ENCODE peak calls at places on chromosomes 11 and 22, in five cellular contexts. L is SK-N-SH, V is GM12878, M is K562, B is HepG2. A is an unnamed sample.
A peak's percentile ranks its signal among the peaks of the same experiment; 100 is the strongest.

GRCh38 chr11:115197031-115197430 is 307.2 kb downstream of the CADM1 start:
- DNase-seq in L (no peak), V (no peak), M (no peak), B (no peak), A (no peak)

GRCh38 chr11:35618497-35619029 is 303 bp downstream of the FJX1 start:
- DNase-seq in L (peak; percentile 78), V (no peak), M (peak; percentile 45), B (no peak), A (peak; percentile 38)

GRCh38 chr11:130837194-130837593 is 79.1 kb downstream of the SNX19 start:
- DNase-seq in L (no peak), V (no peak), M (no peak), B (no peak), A (no peak)

GRCh38 chr11:87453531-87454089 is 415.9 kb downstream of the TMEM135 start:
- DNase-seq in L (no peak), V (no peak), M (no peak), B (no peak), A (no peak)

GRCh38 chr11:360326-361280 is 8.7 kb upstream of the B4GALNT4 start:
- DNase-seq in L (no peak), V (no peak), M (peak; percentile 23), B (no peak), A (no peak)

GRCh38 chr22:27318516-27318915 is 483.0 kb downstream of the MN1 start:
- DNase-seq in L (no peak), V (no peak), M (no peak), B (no peak), A (no peak)

GRCh38 chr22:19371893-19372292 is 59.6 kb downstream of the HIRA start:
- DNase-seq in L (no peak), V (no peak), M (no peak), B (no peak), A (no peak)

GRCh38 chr22:28025866-28026575 is 107.0 kb upstream of the PITPNB start:
- DNase-seq in L (peak; percentile 4), V (no peak), M (no peak), B (no peak), A (no peak)

GRCh38 chr11:56910785-56911184 is 77.9 kb upstream of the OR5AK2 start:
- DNase-seq in L (no peak), V (no peak), M (no peak), B (no peak), A (no peak)

GRCh38 chr22:23696326-23696851 is 5.6 kb downstream of the RGL4 start:
- DNase-seq in L (no peak), V (peak; percentile 33), M (no peak), B (no peak), A (no peak)

GRCh38 chr11:14643697-14644395 is at the start of gene PDE3B:
- DNase-seq in L (peak; percentile 94), V (no peak), M (peak; percentile 93), B (peak; percentile 83), A (peak; percentile 88)

GRCh38 chr22:38051900-38052862 is 5.0 kb upstream of the PICK1 start:
- DNase-seq in L (peak; percentile 84), V (peak; percentile 30), M (peak; percentile 81), B (peak; percentile 84), A (peak; percentile 96)

GRCh38 chr22:32994921-32995320 is 63.3 kb downstream of the SYN3 start:
- DNase-seq in L (peak; percentile 51), V (no peak), M (no peak), B (peak; percentile 43), A (no peak)

GRCh38 chr11:12007769-12008737 is at the start of gene DKK3:
- DNase-seq in L (peak; percentile 86), V (no peak), M (no peak), B (no peak), A (no peak)

GRCh38 chr11:1317432-1317831 is 8.0 kb upstream of the TOLLIP start:
- DNase-seq in L (no peak), V (no peak), M (no peak), B (no peak), A (no peak)

GRCh38 chr11:130178441-130178971 is 18.9 kb downstream of the ST14 start:
- DNase-seq in L (no peak), V (no peak), M (no peak), B (no peak), A (no peak)

GRCh38 chr22:20523118-20523983 is 15.9 kb downstream of the MED15 start:
- DNase-seq in L (no peak), V (no peak), M (peak; percentile 92), B (no peak), A (peak; percentile 6)

GRCh38 chr11:11995601-11996000 is 12.8 kb downstream of the DKK3 start:
- DNase-seq in L (no peak), V (no peak), M (no peak), B (no peak), A (no peak)

GRCh38 chr11:35962373-35963138 is 18.7 kb downstream of the LDLRAD3 start:
- DNase-seq in L (no peak), V (no peak), M (no peak), B (no peak), A (no peak)

GRCh38 chr22:48890693-48891554 is 936.7 kb downstream of the BRD1 start:
- DNase-seq in L (no peak), V (no peak), M (no peak), B (no peak), A (no peak)

GRCh38 chr22:44721206-44721605 is 19.2 kb downstream of the PRR5 start:
- DNase-seq in L (no peak), V (no peak), M (peak; percentile 42), B (no peak), A (no peak)

GRCh38 chr11:63882555-63883242 is 34.3 kb downstream of the RCOR2 start:
- DNase-seq in L (peak; percentile 79), V (no peak), M (no peak), B (no peak), A (no peak)

GRCh38 chr11:64318694-64319420 is 936 bp downstream of the PRDX5 start:
- DNase-seq in L (no peak), V (no peak), M (no peak), B (no peak), A (no peak)

GRCh38 chr11:31953803-31954327 is 137.0 kb upstream of the RCN1 start:
- DNase-seq in L (no peak), V (no peak), M (no peak), B (no peak), A (no peak)

GRCh38 chr11:102274628-102275027 is 42.7 kb upstream of the BIRC3 start:
- DNase-seq in L (no peak), V (no peak), M (no peak), B (no peak), A (no peak)

GRCh38 chr11:66339686-66340483 is 3.7 kb upstream of the RIN1 start:
- DNase-seq in L (no peak), V (no peak), M (no peak), B (no peak), A (no peak)

GRCh38 chr11:1827095-1827797 is 7.5 kb upstream of the SYT8 start:
- DNase-seq in L (peak; percentile 89), V (no peak), M (no peak), B (peak; percentile 70), A (no peak)

GRCh38 chr11:86097965-86098364 is 29.1 kb upstream of the PICALM start:
- DNase-seq in L (no peak), V (no peak), M (no peak), B (no peak), A (no peak)

GRCh38 chr11:131906963-131907362 is 536.5 kb downstream of the NTM start:
- DNase-seq in L (peak; percentile 36), V (no peak), M (no peak), B (no peak), A (no peak)

GRCh38 chr11:43269229-43269928 is 42.4 kb upstream of the API5 start:
- DNase-seq in L (peak; percentile 50), V (no peak), M (no peak), B (no peak), A (no peak)

GRCh38 chr11:18347471-18348125 is 25.2 kb downstream of the GTF2H1 start:
- DNase-seq in L (no peak), V (no peak), M (no peak), B (no peak), A (no peak)
- TF ChIP-seq FOXM1 in L (peak; percentile 21), V (no peak), M (no peak), B (no peak), A (no peak)

DNA sequence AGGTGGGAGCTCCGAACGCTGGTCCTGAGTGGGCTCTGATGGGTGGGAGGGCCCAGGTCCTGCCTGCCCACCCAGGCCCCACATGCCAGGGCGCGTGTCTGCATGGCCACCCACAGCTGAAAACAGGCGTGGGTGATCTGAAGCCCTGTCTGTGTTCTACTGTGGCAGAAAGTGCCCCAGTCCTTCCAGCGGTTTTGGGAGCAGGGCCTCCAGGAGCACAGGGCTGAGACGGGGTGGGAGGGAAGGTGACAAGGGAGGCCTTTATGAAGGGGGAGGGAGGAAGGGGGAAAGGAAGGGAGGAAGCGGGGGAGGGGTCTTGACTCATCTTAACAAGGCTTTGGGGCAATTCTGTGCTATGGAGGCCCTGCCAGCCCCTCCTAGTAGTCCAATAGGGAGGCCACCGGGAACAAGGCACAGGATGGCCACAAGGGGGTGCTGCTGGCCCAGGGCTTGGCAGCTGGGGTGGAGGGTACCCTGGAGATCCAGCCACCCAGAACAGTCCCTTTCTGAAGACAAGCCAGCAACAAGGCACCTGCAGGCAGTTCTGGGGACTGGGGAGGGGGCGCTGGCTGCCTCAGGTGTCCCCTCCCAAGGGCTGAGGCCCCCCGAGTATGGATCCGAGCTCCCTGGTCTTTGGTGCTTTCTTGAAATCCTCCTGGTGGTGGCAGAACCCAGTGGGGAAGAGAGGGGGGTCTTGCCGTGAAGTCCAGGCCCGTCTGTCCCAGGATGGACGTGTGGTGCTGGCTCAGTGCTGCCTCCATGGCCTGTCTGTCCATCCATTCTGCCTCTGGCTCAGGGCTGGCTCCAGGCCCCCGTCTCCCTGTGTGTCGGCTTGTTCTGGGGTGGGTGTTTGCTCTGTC is 6.3 kb upstream of the FADS3 start:
- DNase-seq in L (peak; percentile 95), V (no peak), M (peak; percentile 88), B (peak; percentile 51), A (peak; percentile 86)
- TF ChIP-seq FOXM1 in L (no peak), V (no peak), M (no peak), B (no peak), A (no peak)

GRCh38 chr11:76135491-76135890 is 70.8 kb downstream of the WNT11 start:
- DNase-seq in L (no peak), V (no peak), M (no peak), B (no peak), A (no peak)

GRCh38 chr11:76140912-76141574 is 65.3 kb downstream of the WNT11 start:
- DNase-seq in L (no peak), V (no peak), M (no peak), B (no peak), A (no peak)

GRCh38 chr11:76141901-76142300 is 64.4 kb downstream of the WNT11 start:
- DNase-seq in L (no peak), V (no peak), M (no peak), B (no peak), A (no peak)

GRCh38 chr11:76143274-76143673 is 63.0 kb downstream of the WNT11 start:
- DNase-seq in L (no peak), V (no peak), M (no peak), B (no peak), A (no peak)

GRCh38 chr11:76139317-76139716 is 67.0 kb downstream of the WNT11 start:
- DNase-seq in L (no peak), V (no peak), M (no peak), B (no peak), A (no peak)
- TF ChIP-seq FOXM1 in L (no peak), V (no peak), M (no peak), B (no peak), A (no peak)

DNA sequence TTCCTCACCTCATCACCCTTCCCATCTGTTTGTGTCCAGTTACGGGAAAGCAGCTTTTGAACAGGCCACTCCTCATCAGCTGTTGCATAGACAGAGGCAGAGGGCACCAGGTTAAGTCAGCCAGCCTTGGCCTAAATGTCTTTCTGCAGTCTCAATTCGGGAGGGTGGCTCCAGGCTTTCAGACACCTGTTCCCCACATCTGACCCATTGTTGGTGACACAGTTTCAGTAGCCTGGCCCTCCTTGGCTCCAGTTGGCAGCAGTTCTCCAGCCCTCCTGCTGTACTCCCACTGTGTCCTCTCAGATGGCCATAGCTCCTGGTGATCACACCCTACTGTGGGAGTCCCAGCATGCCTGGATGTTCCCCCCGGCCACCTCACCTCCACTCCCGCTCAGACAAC is 70.8 kb upstream of the MYOD1 start:
- DNase-seq in L (no peak), V (no peak), M (no peak), B (no peak), A (peak; percentile 5)
- TF ChIP-seq FOXM1 in L (no peak), V (no peak), M (no peak), B (no peak), A (no peak)

A was measured in HEK293T.